ENCODE peak calls at places on chromosomes 5 and 9, in four cellular contexts. J, N, G and A are unnamed samples.

GRCh38 chr5:117955831-117956230 is 1032.5 kb downstream of the DTWD2 start:
- DNase-seq in G (no peak), N (no peak), J (no peak), A (no peak)

GRCh38 chr5:76601470-76601869 is 21.7 kb downstream of the F2RL2 start:
- DNase-seq in J (no peak), N (no peak), G (peak), A (no peak)

GRCh38 chr5:150000261-150000989 is at the start of the genes HMGXB3 and TIGD6:
- DNase-seq in N (peak), J (peak), G (peak), A (peak)

GRCh38 chr5:172902497-172903472 is 56.4 kb upstream of the RPL26L1 start:
- DNase-seq in J (peak), G (peak), N (no peak), A (no peak)

GRCh38 chr9:69063839-69064238 is 28.3 kb downstream of the FXN start:
- DNase-seq in N (no peak), G (no peak), J (no peak), A (no peak)

GRCh38 chr5:67337751-67338150 is 141.2 kb upstream of the CD180 start:
- DNase-seq in N (no peak), G (no peak), J (no peak), A (no peak)

GRCh38 chr9:16705121-16705604 is 165.3 kb downstream of the BNC2 start:
- DNase-seq in G (no peak), J (peak), N (no peak), A (no peak)

GRCh38 chr9:136050266-136050705 is 44.8 kb downstream of the NACC2 start:
- DNase-seq in G (no peak), J (no peak), N (no peak), A (no peak)

GRCh38 chr5:322281-322941 is 897 bp downstream of the AHRR start:
- DNase-seq in N (no peak), G (no peak), J (no peak), A (no peak)

GRCh38 chr9:38107811-38108304 is 38.8 kb upstream of the SHB start:
- DNase-seq in G (no peak), J (peak), N (no peak), A (no peak)

GRCh38 chr9:126702501-126703329 is 89.0 kb downstream of the LMX1B start:
- DNase-seq in J (no peak), G (no peak), N (no peak), A (peak)

GRCh38 chr9:15936316-15936869 is 383.6 kb downstream of the CCDC171 start:
- DNase-seq in N (no peak), G (no peak), J (no peak), A (no peak)

GRCh38 chr9:87733273-87734054 is 7.5 kb downstream of the CTSL start:
- DNase-seq in G (no peak), J (no peak), N (no peak), A (no peak)

GRCh38 chr9:87732344-87732743 is 6.4 kb downstream of the CTSL start:
- DNase-seq in G (no peak), N (no peak), J (no peak), A (no peak)

DNA sequence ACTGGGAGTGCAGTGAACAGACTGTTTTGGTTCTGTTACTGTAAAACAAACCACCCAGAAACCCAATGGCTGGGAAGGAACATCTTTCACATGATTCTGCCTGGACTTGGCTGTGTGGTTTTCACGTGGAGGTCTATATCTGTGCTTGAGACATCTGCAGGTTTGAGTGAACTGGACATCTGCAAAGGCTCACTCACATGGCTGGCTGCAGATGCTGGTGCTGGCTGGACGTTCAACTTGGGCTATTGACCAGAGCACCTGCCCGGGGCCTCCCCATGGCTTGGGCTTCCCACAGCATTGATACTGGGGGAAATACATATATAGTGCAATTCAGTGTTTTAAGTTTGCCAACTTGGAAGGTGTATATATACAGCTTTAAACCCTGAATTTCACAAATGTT is 6.8 kb downstream of the CTSL start:
- DNase-seq in J (no peak), G (no peak), N (no peak), A (no peak)
- TF ChIP-seq CTCF in J (no peak), G (no peak), N (no peak), A (no peak)

DNA sequence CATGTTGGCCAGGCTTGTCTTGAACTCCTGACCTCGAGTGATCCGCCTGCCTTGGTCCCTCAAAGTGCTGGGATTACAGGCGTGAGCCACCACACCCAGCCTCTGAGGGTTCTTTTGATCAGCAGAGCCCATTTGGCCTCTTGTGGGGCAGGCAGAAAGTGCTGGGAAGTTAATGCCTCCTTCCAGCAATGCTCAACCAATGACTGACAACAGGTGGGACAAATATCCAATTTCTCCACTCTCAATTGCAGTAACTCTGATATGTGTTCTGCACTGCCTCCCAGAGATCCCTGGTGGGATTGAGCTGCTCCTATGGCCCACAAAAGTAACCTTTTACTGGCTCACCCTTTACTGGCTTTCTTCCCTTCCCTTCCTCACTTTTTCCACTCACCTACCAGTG is 79.9 kb upstream of the APC start:
- DNase-seq in N (no peak), G (no peak), J (no peak), A (no peak)
- TF ChIP-seq CTCF in N (no peak), G (no peak), J (no peak), A (no peak)

GRCh38 chr9:33447404-33448158 is at the start of gene AQP3:
- DNase-seq in G (no peak), N (peak), J (peak), A (peak)
- TF ChIP-seq CTCF in G (peak), N (no peak), J (no peak), A (peak)

DNA sequence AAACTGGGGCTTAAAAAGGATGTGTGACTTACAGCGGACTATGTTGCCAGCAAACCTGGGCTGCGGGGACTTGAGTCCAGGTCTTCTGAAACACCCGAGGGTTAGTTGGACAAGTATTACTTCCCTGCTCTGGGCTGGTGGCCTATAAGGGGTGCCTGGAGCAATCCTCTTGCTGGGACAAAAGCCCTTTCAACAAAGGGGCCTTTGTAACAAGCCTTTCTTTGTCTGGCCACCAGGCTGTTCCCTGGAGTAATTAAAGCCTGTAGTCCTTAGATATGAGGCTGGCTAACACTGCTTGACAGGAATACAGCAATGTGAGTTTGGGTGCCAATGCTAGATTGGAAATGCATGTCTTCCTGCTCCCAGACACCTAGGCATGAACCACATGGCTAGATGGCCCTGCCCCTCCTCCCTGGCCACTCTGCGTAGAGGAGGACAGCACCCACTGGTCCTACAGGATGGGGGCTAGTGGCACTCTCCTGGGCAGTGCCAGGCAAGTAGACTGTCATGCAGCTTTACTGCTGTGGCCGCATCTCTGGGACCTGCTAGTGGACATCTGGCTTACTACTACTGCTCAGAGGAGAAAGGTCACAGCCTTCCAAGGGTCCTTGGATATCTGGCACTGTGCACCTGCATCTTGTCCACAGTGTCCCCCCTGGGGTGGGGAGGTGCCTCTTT is 343.1 kb downstream of the ZSWIM6 start:
- DNase-seq in G (peak), J (peak), N (no peak), A (no peak)
- TF ChIP-seq CTCF in G (peak), J (no peak), N (no peak), A (no peak)

GRCh38 chr5:159439002-159439401 is 108.7 kb upstream of the IL12B start:
- DNase-seq in N (no peak), J (no peak), G (no peak), A (no peak)

GRCh38 chr5:159440235-159440634 is 109.9 kb upstream of the IL12B start:
- DNase-seq in G (no peak), N (no peak), J (no peak), A (no peak)

GRCh38 chr5:159440948-159441347 is 110.7 kb upstream of the IL12B start:
- DNase-seq in N (no peak), J (no peak), G (no peak), A (no peak)

GRCh38 chr5:159442210-159442850 is 112.0 kb upstream of the IL12B start:
- DNase-seq in G (no peak), N (no peak), J (no peak), A (no peak)

GRCh38 chr5:159441441-159441840 is 111.2 kb upstream of the IL12B start:
- DNase-seq in G (peak), N (no peak), J (no peak), A (no peak)
- TF ChIP-seq CTCF in G (peak), N (no peak), J (no peak), A (no peak)